ENCODE peak calls at places on chromosomes 1 and 21, in five cellular contexts. I is WTC11, X is hepatocyte, H is Right ventricle myocardium superior, Q is ACHN. J is an unnamed sample.

GRCh38 chr1:150186789-150187559 is 37.3 kb downstream of the PLEKHO1 start:
- DNase-seq in X (peak), I (no peak), H (no peak), Q (peak), J (no peak)

GRCh38 chr1:75203415-75204277 is 69.5 kb downstream of the LHX8 start:
- DNase-seq in I (peak), Q (peak), H (no peak), X (peak), J (peak)

GRCh38 chr1:235867903-235868469 is 1.3 kb upstream of the LYST start:
- DNase-seq in I (no peak), H (no peak), X (no peak), Q (no peak), J (no peak)

GRCh38 chr1:153793261-153793972 is 18.2 kb downstream of the SLC27A3 start:
- DNase-seq in I (peak), X (no peak), Q (no peak), H (no peak), J (no peak)

GRCh38 chr1:179770887-179771502 is 27.9 kb downstream of the FAM163A start:
- DNase-seq in I (no peak), X (no peak), Q (no peak), H (no peak), J (no peak)

GRCh38 chr21:34846601-34847112 is 177.9 kb downstream of the CLIC6 start:
- DNase-seq in X (peak), Q (no peak), H (no peak), I (no peak), J (no peak)

GRCh38 chr21:38319781-38320180 is 63.0 kb downstream of the KCNJ15 start:
- DNase-seq in Q (no peak), X (no peak), H (no peak), I (no peak), J (no peak)

GRCh38 chr1:159983681-159984080 is 29.6 kb upstream of the SLAMF9 start:
- DNase-seq in X (no peak), I (no peak), Q (no peak), H (no peak), J (no peak)

GRCh38 chr1:216223521-216223920 is 199.7 kb downstream of the USH2A start:
- DNase-seq in Q (no peak), H (peak), I (no peak), X (peak), J (no peak)

GRCh38 chr1:116732726-116733125 is 21.5 kb upstream of the CD2 start:
- DNase-seq in X (no peak), Q (no peak), I (no peak), H (no peak), J (no peak)

GRCh38 chr21:34885125-34885524 is 164.0 kb downstream of the RUNX1 start:
- DNase-seq in X (no peak), H (no peak), Q (no peak), I (no peak), J (no peak)

GRCh38 chr1:158177705-158178450 is 2.8 kb upstream of the CD1D start:
- DNase-seq in H (peak), I (peak), X (peak), Q (peak), J (no peak)

GRCh38 chr1:190904091-190904695 is 426.5 kb upstream of the BRINP3 start:
- DNase-seq in H (no peak), I (no peak), X (no peak), Q (no peak), J (no peak)

GRCh38 chr21:44958471-44959191 is 18.8 kb downstream of the SLX9 start:
- DNase-seq in H (peak), X (peak), Q (no peak), I (no peak), J (no peak)

GRCh38 chr1:1833916-1834325 is 55.7 kb upstream of the NADK start:
- DNase-seq in H (no peak), I (no peak), X (no peak), Q (peak), J (no peak)

GRCh38 chr21:35179990-35180557 is 131.0 kb upstream of the RUNX1 start:
- DNase-seq in I (no peak), Q (peak), H (no peak), X (no peak), J (no peak)

GRCh38 chr1:157111396-157112165 is 12.0 kb upstream of the ETV3L start:
- DNase-seq in Q (no peak), H (no peak), X (no peak), I (peak), J (peak)

GRCh38 chr1:100506221-100506620 is 31.7 kb upstream of the GPR88 start:
- DNase-seq in I (no peak), H (no peak), X (no peak), Q (no peak), J (no peak)

GRCh38 chr1:171061425-171062143 is 29.1 kb upstream of the FMO3 start:
- DNase-seq in H (no peak), Q (no peak), X (no peak), I (no peak), J (no peak)

GRCh38 chr1:80656011-80656627 is 1144.6 kb upstream of the ADGRL2 start:
- DNase-seq in I (peak), H (no peak), X (peak), Q (peak), J (peak)